ENCODE peak calls at places on chromosomes 11 and 22, in five cellular contexts. P, U, F, Z and E are unnamed samples.

GRCh38 chr11:47325271-47326041 is 27.0 kb downstream of the MYBPC3 start:
- DNase-seq in P (no peak), U (no peak), F (no peak), Z (no peak), E (no peak)

GRCh38 chr11:2901854-2902783 is 16.5 kb upstream of the CDKN1C start:
- DNase-seq in P (peak), U (peak), F (peak), Z (peak), E (no peak)

GRCh38 chr11:36009469-36009868 is 65.6 kb downstream of the LDLRAD3 start:
- DNase-seq in P (no peak), U (no peak), F (peak), Z (no peak), E (no peak)

GRCh38 chr11:115170133-115170815 is 333.9 kb downstream of the CADM1 start:
- DNase-seq in P (no peak), U (no peak), F (peak), Z (no peak), E (no peak)

GRCh38 chr11:93089474-93090102 is 108.2 kb downstream of the SLC36A4 start:
- DNase-seq in P (no peak), U (no peak), F (peak), Z (no peak), E (peak)

GRCh38 chr11:57493507-57494503 is 21.7 kb downstream of the SLC43A1 start:
- DNase-seq in P (peak), U (no peak), F (peak), Z (peak), E (no peak)

GRCh38 chr11:65779919-65780769 is 632 bp downstream of the AP5B1 start:
- DNase-seq in P (peak), U (no peak), F (peak), Z (peak), E (peak)

GRCh38 chr11:128551641-128552335 is 35.6 kb downstream of the ETS1 start:
- DNase-seq in P (no peak), U (no peak), F (no peak), Z (no peak), E (no peak)

GRCh38 chr11:43924112-43924855 is 18.2 kb upstream of the C11orf96 start:
- DNase-seq in P (no peak), U (no peak), F (no peak), Z (no peak), E (no peak)

GRCh38 chr11:71365626-71366025 is 82.6 kb downstream of the DHCR7 start:
- DNase-seq in P (no peak), U (no peak), F (no peak), Z (no peak), E (no peak)

GRCh38 chr11:59117774-59118173 is 10.7 kb downstream of the FAM111B start:
- DNase-seq in P (no peak), U (no peak), F (no peak), Z (no peak), E (no peak)

GRCh38 chr11:80584661-80585060 is 1143.8 kb upstream of the TENM4 start:
- DNase-seq in P (no peak), U (no peak), F (no peak), Z (no peak), E (no peak)

GRCh38 chr11:126404367-126404766 is 48.9 kb downstream of the ST3GAL4 start:
- DNase-seq in P (no peak), U (no peak), F (no peak), Z (peak), E (no peak)

GRCh38 chr11:61138940-61139339 is 22.3 kb downstream of the VPS37C start:
- DNase-seq in P (no peak), U (no peak), F (peak), Z (no peak), E (no peak)

GRCh38 chr22:33030923-33031525 is 27.2 kb downstream of the SYN3 start:
- DNase-seq in P (no peak), U (no peak), F (no peak), Z (no peak), E (no peak)

GRCh38 chr11:58832246-58832645 is 12.3 kb downstream of the GLYATL2 start:
- DNase-seq in P (no peak), U (no peak), F (no peak), Z (no peak), E (no peak)

GRCh38 chr22:17303441-17303839 is 65.8 kb upstream of the CECR2 start:
- DNase-seq in P (no peak), U (no peak), F (no peak), Z (peak), E (no peak)

GRCh38 chr11:7578276-7578955 is 64.6 kb downstream of the PPFIBP2 start:
- DNase-seq in P (no peak), U (no peak), F (no peak), Z (no peak), E (no peak)

GRCh38 chr11:76901144-76901543 is 40.4 kb downstream of the ACER3 start:
- DNase-seq in P (no peak), U (no peak), F (no peak), Z (no peak), E (no peak)

GRCh38 chr11:76897233-76897632 is 36.5 kb downstream of the ACER3 start:
- DNase-seq in P (no peak), U (no peak), F (no peak), Z (no peak), E (no peak)

GRCh38 chr11:76903325-76903724 is 42.6 kb downstream of the ACER3 start:
- DNase-seq in P (no peak), U (no peak), F (no peak), Z (no peak), E (no peak)

DNA sequence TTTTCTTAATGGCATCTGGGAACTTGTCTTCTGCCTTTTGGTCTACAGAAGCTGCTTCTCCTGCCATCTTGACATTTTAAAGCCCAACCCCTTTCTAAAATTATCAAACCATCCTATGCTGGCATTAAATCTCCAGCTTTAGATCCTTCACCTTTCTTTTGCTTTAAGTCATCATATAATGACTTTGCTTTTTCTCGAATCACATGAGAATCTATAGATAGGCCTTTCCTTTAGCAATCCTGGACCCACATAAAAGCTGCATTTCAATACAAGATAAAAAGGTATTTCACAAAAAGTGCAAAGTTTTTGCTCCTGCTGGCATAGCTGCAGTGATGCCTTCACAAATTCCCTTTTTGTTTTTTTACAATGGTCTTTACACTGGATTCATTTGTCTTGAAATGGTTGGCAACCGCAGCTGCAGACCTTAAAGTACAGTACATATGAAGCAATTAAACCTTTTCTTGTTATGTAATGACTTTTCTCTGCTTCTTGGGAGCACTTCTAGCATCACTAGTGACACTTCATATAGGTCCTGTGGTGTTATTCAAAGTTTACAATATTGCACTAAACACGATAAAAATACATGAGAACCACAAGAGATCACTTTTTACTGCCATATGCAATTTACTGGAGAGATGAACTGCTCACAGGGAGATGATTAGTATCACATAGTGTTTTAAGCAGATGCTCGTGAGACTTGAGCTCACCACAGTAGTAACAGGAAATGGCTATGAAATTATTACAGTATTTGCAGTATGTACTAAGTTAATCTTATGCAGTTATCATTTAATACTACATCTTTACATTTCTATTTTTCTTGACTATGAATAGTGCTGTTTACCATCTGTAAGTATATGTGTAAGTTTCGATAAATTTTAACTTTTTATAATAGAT is 41.6 kb downstream of the ACER3 start:
- DNase-seq in P (no peak), U (no peak), F (no peak), Z (no peak), E (no peak)
- H3K4me3 ChIP-seq in P (no peak), U (no peak), F (no peak), Z (no peak), E (no peak)

GRCh38 chr11:132312616-132313210 is 942.3 kb downstream of the NTM start:
- DNase-seq in P (no peak), U (no peak), F (peak), Z (no peak), E (peak)
- TF ChIP-seq CTCF in P (peak), U (peak), F (peak), Z (no peak), E (peak)

GRCh38 chr11:122879785-122880184 is 2.8 kb upstream of the JHY start:
- DNase-seq in P (no peak), U (no peak), F (no peak), Z (no peak), E (no peak)

GRCh38 chr11:122883682-122883981 is 1.1 kb downstream of the JHY start:
- DNase-seq in P (no peak), U (no peak), F (no peak), Z (no peak), E (no peak)

GRCh38 chr11:122882809-122883681 is 486 bp downstream of the JHY start:
- DNase-seq in P (peak), U (no peak), F (peak), Z (peak), E (no peak)

GRCh38 chr11:122877732-122878131 is 4.8 kb upstream of the JHY start:
- DNase-seq in P (no peak), U (no peak), F (no peak), Z (no peak), E (no peak)

GRCh38 chr11:122882189-122882808 is at the start of gene JHY:
- DNase-seq in P (no peak), U (no peak), F (peak), Z (no peak), E (no peak)
- H3K4me3 ChIP-seq in P (peak), U (peak), F (peak), Z (peak), E (peak)

DNA sequence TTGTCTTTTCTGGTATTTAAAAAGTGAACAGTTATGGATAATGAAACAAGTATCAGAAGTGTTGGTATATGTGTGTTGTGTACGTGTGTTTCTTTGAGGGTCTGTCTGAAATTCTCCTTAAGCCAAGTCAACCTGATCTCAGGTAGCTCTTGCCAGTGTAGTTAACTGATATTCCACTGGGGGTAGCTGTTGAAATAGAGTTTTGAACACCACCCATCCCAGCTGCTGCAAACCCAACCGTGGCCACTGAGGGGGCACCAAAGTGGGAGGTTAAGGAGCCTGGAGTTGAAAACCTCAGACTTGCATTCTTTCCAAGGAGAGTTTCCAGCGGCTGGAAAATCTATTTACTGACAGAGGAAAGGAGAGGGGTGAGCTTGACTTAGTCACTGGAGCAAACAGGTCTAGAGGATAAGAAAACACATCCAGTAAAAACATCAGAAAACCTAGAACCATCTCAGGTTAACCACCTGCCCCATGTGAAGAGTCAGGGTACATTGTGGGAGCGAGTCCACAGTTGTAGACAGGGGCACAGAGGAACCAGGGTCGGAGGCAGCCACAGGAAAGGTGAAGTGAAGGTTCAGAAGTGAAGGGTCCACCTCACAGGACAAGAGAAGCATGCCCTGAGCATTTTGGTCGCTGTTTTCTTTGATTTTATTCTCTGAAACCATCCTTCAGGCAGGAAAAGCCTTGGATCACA is 8.8 kb upstream of the CUL5 start:
- DNase-seq in P (no peak), U (no peak), F (peak), Z (no peak), E (no peak)
- TF ChIP-seq CTCF in P (peak), U (no peak), F (peak), Z (no peak), E (peak)

GRCh38 chr22:40951795-40952602 is 821 bp downstream of the RBX1 start:
- DNase-seq in P (no peak), U (no peak), F (no peak), Z (no peak), E (no peak)

GRCh38 chr22:40955516-40955915 is 4.3 kb downstream of the RBX1 start:
- DNase-seq in P (no peak), U (no peak), F (peak), Z (no peak), E (peak)

GRCh38 chr22:40950888-40951794 is at the start of gene RBX1:
- DNase-seq in P (peak), U (peak), F (peak), Z (peak), E (peak)

GRCh38 chr22:40954095-40954494 is 2.9 kb downstream of the RBX1 start:
- DNase-seq in P (no peak), U (no peak), F (no peak), Z (no peak), E (no peak)

DNA sequence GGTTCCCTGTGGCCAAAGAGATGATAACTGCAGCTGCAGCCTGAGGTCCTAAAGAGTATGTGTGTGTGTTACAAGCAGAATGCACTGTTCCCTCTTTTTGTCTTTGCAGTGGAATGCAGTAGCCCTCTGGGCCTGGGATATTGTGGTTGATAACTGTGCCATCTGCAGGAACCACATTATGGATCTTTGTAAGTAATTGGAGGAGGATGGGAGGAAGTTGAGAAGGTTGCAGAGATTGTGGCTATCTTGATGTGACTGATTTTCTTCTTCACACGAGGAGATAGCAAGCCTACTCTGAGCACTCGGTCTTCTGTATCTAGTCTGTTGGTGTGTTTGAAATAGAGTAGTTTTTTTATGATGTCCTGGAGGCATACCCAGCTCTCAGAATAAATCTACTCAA is 2.3 kb downstream of the RBX1 start:
- DNase-seq in P (no peak), U (no peak), F (peak), Z (no peak), E (no peak)
- H3K4me3 ChIP-seq in P (no peak), U (no peak), F (no peak), Z (no peak), E (peak)

GRCh38 chr22:39135092-39135896 is 17.2 kb downstream of the CBX7 start:
- DNase-seq in P (peak), U (no peak), F (peak), Z (peak), E (no peak)
- TF ChIP-seq CTCF in P (peak), U (peak), F (peak), Z (no peak), E (peak)